ENCODE peak calls at places on chromosomes 13 and 19, in eight cellular contexts. E, P, T, X, R, K, F and D are unnamed samples. For H3K9me3, the result is how much of the 10 kb centered on the place peaks cover.

GRCh38 chr13:32825481-32825880 is 190.7 kb upstream of the KL start:
- DNase-seq in X (no peak), E (peak), R (no peak), P (no peak), K (no peak), T (no peak), F (no peak), D (no peak)

GRCh38 chr13:81927347-81927746 is 1586.4 kb upstream of the SPRY2 start:
- DNase-seq in P (no peak), X (no peak), K (no peak), T (no peak), R (no peak), F (no peak), E (no peak), D (no peak)

GRCh38 chr13:87622921-87623320 is 48.2 kb upstream of the SLITRK5 start:
- DNase-seq in K (no peak), T (no peak), F (no peak), X (no peak), E (no peak), P (no peak), R (no peak), D (no peak)

GRCh38 chr19:46924874-46925547 is 64.2 kb downstream of the ARHGAP35 start:
- DNase-seq in R (no peak), K (no peak), T (peak), E (no peak), P (peak), X (peak), F (no peak), D (peak)

GRCh38 chr13:34672631-34673030 is 269.4 kb upstream of the NBEA start:
- DNase-seq in E (no peak), P (peak), R (no peak), T (peak), F (no peak), X (no peak), K (no peak), D (peak)

GRCh38 chr19:8615813-8616596 is 5.5 kb upstream of the ADAMTS10 start:
- DNase-seq in K (no peak), T (peak), R (peak), F (no peak), E (no peak), X (no peak), P (no peak), D (peak)

GRCh38 chr13:112965103-112965502 is 3.9 kb upstream of the MCF2L start:
- DNase-seq in X (peak), F (no peak), R (no peak), E (no peak), K (no peak), T (no peak), P (no peak), D (no peak)

GRCh38 chr19:16397791-16398529 is 73.3 kb downstream of the KLF2 start:
- DNase-seq in F (no peak), E (no peak), K (no peak), P (peak), R (no peak), X (no peak), T (peak), D (no peak)

GRCh38 chr13:49711218-49711863 is 20.1 kb upstream of the EBPL start:
- DNase-seq in K (no peak), X (no peak), P (peak), R (no peak), F (no peak), T (peak), E (no peak), D (no peak)

GRCh38 chr13:59360916-59361315 is 802.8 kb downstream of the DIAPH3 start:
- DNase-seq in T (no peak), R (no peak), E (no peak), K (no peak), F (no peak), P (no peak), X (no peak), D (no peak)

GRCh38 chr19:45217193-45217956 is 27.8 kb downstream of the EXOC3L2 start:
- DNase-seq in R (no peak), X (no peak), E (no peak), K (no peak), F (no peak), P (no peak), T (peak), D (no peak)

GRCh38 chr13:87295636-87296035 is 375.5 kb upstream of the SLITRK5 start:
- DNase-seq in K (no peak), E (no peak), P (no peak), R (no peak), F (no peak), T (no peak), X (no peak), D (no peak)

GRCh38 chr13:93244141-93244917 is 17.7 kb downstream of the GPC6 start:
- DNase-seq in E (no peak), F (no peak), R (no peak), T (peak), P (peak), X (no peak), K (no peak), D (peak)

GRCh38 chr13:33152389-33152788 is 133.2 kb downstream of the STARD13 start:
- DNase-seq in T (no peak), P (no peak), F (no peak), R (no peak), E (no peak), K (no peak), X (no peak), D (no peak)

GRCh38 chr13:105266615-105267014 is 1268.8 kb downstream of the EFNB2 start:
- DNase-seq in K (no peak), R (no peak), X (no peak), P (no peak), F (no peak), T (no peak), E (no peak), D (no peak)

GRCh38 chr13:26328326-26328725 is 74.4 kb downstream of the CDK8 start:
- DNase-seq in K (no peak), F (no peak), R (no peak), E (no peak), T (no peak), X (no peak), P (no peak), D (no peak)

GRCh38 chr13:104114111-104114510 is 1047.9 kb upstream of the SLC10A2 start:
- DNase-seq in R (no peak), T (no peak), P (no peak), E (no peak), K (no peak), F (no peak), X (no peak), D (peak)

GRCh38 chr13:114314074-114314912 is at the start of gene CHAMP1:
- DNase-seq in F (peak), R (peak), T (peak), P (peak), X (peak), K (peak), E (peak), D (peak)

GRCh38 chr19:58328999-58329398 is 2.2 kb downstream of the ZSCAN22 start:
- DNase-seq in T (no peak), X (no peak), F (no peak), P (no peak), E (no peak), R (no peak), K (no peak), D (no peak)

GRCh38 chr19:18749362-18750231 is 41.5 kb downstream of the COMP start:
- DNase-seq in K (no peak), E (no peak), P (no peak), F (no peak), T (no peak), R (no peak), X (no peak), D (no peak)

GRCh38 chr13:67147257-67148218 is 82.6 kb downstream of the PCDH9 start:
- DNase-seq in R (no peak), E (no peak), T (peak), K (no peak), F (no peak), X (no peak), P (no peak), D (no peak)

GRCh38 chr13:113791226-113791625 is 32.2 kb downstream of the TMEM255B start:
- DNase-seq in X (no peak), R (no peak), P (no peak), T (no peak), E (no peak), F (no peak), K (no peak), D (no peak)

GRCh38 chr19:588758-589692 is 656 bp upstream of the HCN2 start:
- DNase-seq in K (no peak), R (no peak), X (no peak), E (no peak), T (peak), F (no peak), P (no peak), D (no peak)

GRCh38 chr19:590750-591098 is 1.0 kb downstream of the HCN2 start:
- DNase-seq in F (no peak), T (no peak), K (no peak), P (no peak), X (no peak), E (no peak), R (no peak), D (no peak)

GRCh38 chr19:589693-590395 is at the start of gene HCN2:
- DNase-seq in R (no peak), P (no peak), E (no peak), T (peak), X (no peak), K (no peak), F (no peak), D (no peak)

GRCh38 chr19:590396-590745 is 690 bp downstream of the HCN2 start:
- DNase-seq in T (peak), K (no peak), E (no peak), P (peak), X (no peak), R (no peak), F (no peak), D (peak)

DNA sequence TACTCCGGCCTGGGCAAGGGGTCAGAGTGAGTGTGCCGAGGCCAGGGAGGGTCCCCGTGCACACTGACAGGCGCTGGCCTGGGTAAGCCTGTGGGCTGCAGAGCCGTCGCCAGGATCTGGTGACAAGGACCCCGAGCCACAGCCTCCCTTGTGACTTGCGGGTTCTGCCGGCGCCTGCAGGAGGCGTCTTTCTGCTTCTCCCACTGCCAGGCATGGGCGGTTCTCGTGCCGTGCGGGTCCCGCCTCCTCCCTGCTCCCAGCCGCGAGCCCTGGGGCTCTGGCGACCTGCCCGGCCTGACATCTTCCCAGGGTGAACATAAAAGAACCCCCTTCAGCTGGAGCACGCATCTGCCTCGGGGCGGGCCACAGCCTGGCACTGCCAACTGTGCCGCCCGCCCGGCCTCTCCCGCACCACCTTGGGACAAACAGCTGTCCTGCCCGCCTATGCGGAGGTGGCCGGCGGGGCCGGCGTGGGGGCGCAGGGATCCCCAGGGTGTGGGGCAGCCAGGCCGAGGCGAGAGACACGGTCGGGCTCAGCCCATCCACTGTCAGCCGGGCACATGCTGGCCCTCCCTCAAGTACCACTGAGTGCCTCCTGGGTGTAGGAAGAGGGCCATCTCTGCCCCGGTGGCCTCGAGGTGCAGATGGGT is 1.5 kb upstream of the HCN2 start:
- DNase-seq in K (no peak), T (peak), R (peak), E (no peak), P (peak), F (no peak), X (peak), D (peak)
- H3K4me3 ChIP-seq in K (no peak), T (no peak), R (no peak), E (no peak), P (no peak), F (no peak), X (no peak), D (no peak)

GRCh38 chr19:12260236-12260635 is 34.4 kb downstream of the ZNF44 start:
- DNase-seq in F (no peak), T (no peak), R (no peak), X (no peak), P (no peak), K (no peak), E (no peak), D (no peak)
- H3K9me3 ChIP-seq in F (under half), T (under half), R (under half), X (under half), P (under half), K (under half), E (under half), D (under half)

GRCh38 chr19:10718205-10719196 is 622 bp downstream of the DNM2 start:
- DNase-seq in F (no peak), K (no peak), P (peak), X (peak), E (no peak), R (peak), T (peak), D (peak)
- H3K4me3 ChIP-seq in F (peak), K (peak), P (peak), X (peak), E (peak), R (peak), T (peak), D (peak)

GRCh38 chr13:75787249-75787940 is 151.3 kb downstream of the LMO7 start:
- DNase-seq in K (no peak), E (no peak), P (peak), R (no peak), F (no peak), T (peak), X (no peak), D (peak)
- H3K9me3 ChIP-seq in K (under half), E (under half), P (under half), R (under half), F (under half), T (under half), X (under half), D (under half)

DNA sequence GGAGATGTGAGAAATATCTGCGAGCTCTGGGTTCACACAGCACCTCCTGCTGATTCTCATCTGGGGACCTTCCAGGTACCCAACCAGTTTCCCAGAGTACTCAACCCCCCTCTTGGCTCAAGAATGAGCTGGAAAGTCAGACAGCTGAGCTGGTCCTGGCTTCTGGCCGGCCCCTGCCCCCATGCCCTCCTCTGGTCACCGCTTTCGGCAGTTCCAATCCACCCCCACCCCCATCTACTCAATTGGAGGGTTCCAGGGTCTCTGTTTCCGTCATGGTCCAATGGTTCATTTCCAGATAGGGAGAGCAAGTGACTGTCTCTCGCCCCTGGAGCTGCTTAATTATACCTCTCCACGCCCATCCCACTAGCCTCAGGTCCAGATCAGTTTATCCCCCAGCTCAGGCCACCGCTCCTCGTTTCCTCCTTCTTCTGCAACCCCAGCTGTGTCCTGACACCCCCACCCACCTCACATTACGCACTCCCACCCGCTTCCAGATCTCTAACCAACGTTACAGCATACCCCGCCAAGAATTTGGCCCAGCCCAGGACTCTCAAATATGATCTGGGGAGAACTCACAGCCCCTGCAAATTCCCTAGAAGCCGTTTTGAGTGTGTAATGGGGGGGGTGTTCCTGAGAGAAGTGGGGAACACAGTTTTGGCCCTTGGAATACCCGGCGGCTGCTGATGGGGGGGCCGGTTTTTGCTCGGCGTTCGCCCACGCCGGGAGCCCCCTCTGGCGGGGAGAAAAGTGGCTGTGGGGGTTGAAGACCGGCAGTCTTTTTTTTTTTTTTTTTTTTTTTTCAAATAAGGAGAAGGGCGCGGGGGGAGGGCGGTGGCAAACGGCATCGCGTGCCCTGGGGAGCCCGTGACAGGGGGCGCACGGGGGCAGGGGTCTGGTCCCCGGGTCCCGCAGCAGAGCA is 1.8 kb upstream of the PDE4A start:
- DNase-seq in K (no peak), R (no peak), E (no peak), X (no peak), P (no peak), F (no peak), T (peak), D (peak)
- H3K4me3 ChIP-seq in K (peak), R (no peak), E (peak), X (peak), P (no peak), F (peak), T (peak), D (peak)

GRCh38 chr19:55855160-55855559 is 18.8 kb downstream of the NLRP4 start:
- DNase-seq in T (no peak), F (no peak), P (no peak), X (no peak), K (no peak), E (no peak), R (no peak), D (no peak)

GRCh38 chr19:55857149-55857548 is 20.8 kb downstream of the NLRP4 start:
- DNase-seq in P (no peak), F (no peak), T (no peak), X (no peak), K (no peak), E (no peak), R (no peak), D (no peak)

GRCh38 chr19:55857974-55858373 is 21.6 kb downstream of the NLRP4 start:
- DNase-seq in X (no peak), F (no peak), E (no peak), R (no peak), T (no peak), P (no peak), K (no peak), D (no peak)

DNA sequence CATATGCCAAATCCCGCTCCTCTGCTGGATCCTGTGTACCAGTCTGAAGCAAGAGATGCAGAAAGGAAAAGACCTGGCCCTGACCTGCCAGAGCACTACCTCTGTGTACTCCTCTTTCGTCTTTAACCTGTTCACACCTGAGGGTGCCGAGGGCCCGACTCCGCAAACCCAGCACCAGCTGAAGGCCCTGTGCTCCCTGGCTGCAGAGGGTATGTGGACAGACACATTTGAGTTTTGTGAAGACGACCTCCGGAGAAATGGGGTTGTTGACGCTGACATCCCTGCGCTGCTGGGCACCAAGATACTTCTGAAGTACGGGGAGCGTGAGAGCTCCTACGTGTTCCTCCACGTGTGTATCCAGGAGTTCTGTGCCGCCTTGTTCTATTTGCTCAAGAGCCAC is 22.1 kb downstream of the NLRP4 start:
- DNase-seq in T (no peak), R (no peak), K (no peak), E (no peak), P (no peak), F (no peak), X (no peak), D (no peak)
- H3K9me3 ChIP-seq in T (under half), R (under half), K (under half), E (under half), P (under half), F (under half), X (under half), D (under half)